ENCODE peak calls at places on chromosomes 5 and 9, in nine cellular contexts. F, W, K, X, G, H, Y, J and D are unnamed samples.

GRCh38 chr9:93635186-93636107 is 59.1 kb downstream of the PHF2 start:
- DNase-seq in F (no peak), W (no peak), K (no peak), X (no peak), G (no peak), H (peak), Y (no peak), J (no peak), D (no peak)

GRCh38 chr5:81852277-81853004 is 101.5 kb upstream of the SSBP2 start:
- DNase-seq in F (no peak), W (no peak), K (no peak), X (peak), G (peak), H (peak), Y (no peak), J (peak), D (no peak)

GRCh38 chr9:134899818-134900325 is 17.8 kb downstream of the FCN1 start:
- DNase-seq in F (no peak), W (no peak), K (no peak), X (no peak), G (no peak), H (peak), Y (no peak), J (no peak), D (no peak)

GRCh38 chr9:73074176-73074708 is 77.4 kb upstream of the ANXA1 start:
- DNase-seq in F (peak), W (peak), K (peak), X (no peak), G (no peak), H (no peak), Y (no peak), J (no peak), D (no peak)

GRCh38 chr5:11902304-11902703 is 1.9 kb downstream of the CTNND2 start:
- DNase-seq in F (no peak), W (no peak), K (no peak), X (no peak), G (no peak), H (no peak), Y (no peak), J (no peak), D (no peak)

GRCh38 chr9:119026120-119026519 is 343.1 kb downstream of the BRINP1 start:
- DNase-seq in F (no peak), W (no peak), K (no peak), X (no peak), G (no peak), H (no peak), Y (no peak), J (no peak), D (no peak)

GRCh38 chr9:116499986-116500871 is 186.9 kb upstream of the TRIM32 start:
- DNase-seq in F (peak), W (peak), K (peak), X (peak), G (no peak), H (no peak), Y (peak), J (peak), D (no peak)

GRCh38 chr5:1750469-1750868 is 49.2 kb downstream of the MRPL36 start:
- DNase-seq in F (no peak), W (no peak), K (no peak), X (no peak), G (no peak), H (no peak), Y (no peak), J (no peak), D (no peak)

GRCh38 chr5:151125421-151125820 is 32.2 kb downstream of the ANXA6 start:
- DNase-seq in F (no peak), W (no peak), K (no peak), X (no peak), G (peak), H (no peak), Y (no peak), J (no peak), D (no peak)

GRCh38 chr5:167576126-167576525 is 715.3 kb upstream of the WWC1 start:
- DNase-seq in F (no peak), W (no peak), K (no peak), X (no peak), G (no peak), H (no peak), Y (no peak), J (no peak), D (no peak)

GRCh38 chr9:86687788-86688187 is 259.5 kb downstream of the GAS1 start:
- DNase-seq in F (no peak), W (no peak), K (no peak), X (no peak), G (no peak), H (no peak), Y (no peak), J (no peak), D (no peak)

GRCh38 chr5:17069995-17070405 is 133.9 kb upstream of the MYO10 start:
- DNase-seq in F (no peak), W (no peak), K (peak), X (peak), G (no peak), H (peak), Y (no peak), J (no peak), D (no peak)

GRCh38 chr9:115262477-115262876 is 144.5 kb upstream of the TNC start:
- DNase-seq in F (peak), W (peak), K (peak), X (peak), G (no peak), H (peak), Y (peak), J (peak), D (no peak)

GRCh38 chr5:1205255-1206180 is 4.1 kb downstream of the SLC6A19 start:
- DNase-seq in F (no peak), W (no peak), K (no peak), X (no peak), G (no peak), H (no peak), Y (no peak), J (no peak), D (no peak)

GRCh38 chr9:134943411-134943810 is 25.7 kb upstream of the FCN1 start:
- DNase-seq in F (no peak), W (no peak), K (no peak), X (no peak), G (no peak), H (no peak), Y (no peak), J (no peak), D (no peak)

DNA sequence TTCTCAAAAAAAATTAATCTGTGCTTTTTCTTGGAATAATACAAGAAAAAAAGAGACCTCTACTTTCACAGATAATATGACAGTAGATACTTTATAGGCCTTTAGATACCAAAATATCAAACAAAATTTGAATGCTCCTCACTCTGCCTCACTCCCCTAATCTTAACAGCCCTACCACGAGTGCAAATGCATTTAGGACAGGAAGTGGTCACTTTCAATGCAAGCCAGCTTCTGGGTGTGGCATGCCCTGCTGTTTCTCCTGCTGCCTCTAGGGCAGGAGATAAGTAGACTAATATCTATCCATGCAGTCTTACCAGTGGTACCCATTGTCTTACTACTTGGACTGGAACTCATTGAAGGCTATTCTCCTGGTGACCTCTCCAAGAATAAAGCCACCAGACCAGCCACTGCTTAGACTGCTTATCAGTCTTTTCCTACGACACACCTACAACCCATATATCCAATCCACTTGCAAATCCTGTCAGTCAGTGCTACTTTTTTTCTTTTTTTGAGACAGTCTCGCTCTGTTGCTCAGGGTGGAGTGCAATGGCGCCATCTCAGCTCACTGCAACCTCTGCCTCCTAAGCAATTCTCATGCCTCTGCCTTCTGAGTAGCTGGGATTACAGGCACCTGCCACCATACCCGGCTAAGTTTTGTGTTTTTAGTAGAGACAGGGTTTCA is 23.0 kb downstream of the FRRS1L start:
- DNase-seq in F (no peak), W (peak), K (peak), X (peak), G (peak), H (no peak), Y (peak), J (no peak), D (no peak)
- TF ChIP-seq CTCF in F (peak), W (no peak), K (peak), X (peak), G (peak), H (no peak), Y (peak), J (peak), D (peak)

DNA sequence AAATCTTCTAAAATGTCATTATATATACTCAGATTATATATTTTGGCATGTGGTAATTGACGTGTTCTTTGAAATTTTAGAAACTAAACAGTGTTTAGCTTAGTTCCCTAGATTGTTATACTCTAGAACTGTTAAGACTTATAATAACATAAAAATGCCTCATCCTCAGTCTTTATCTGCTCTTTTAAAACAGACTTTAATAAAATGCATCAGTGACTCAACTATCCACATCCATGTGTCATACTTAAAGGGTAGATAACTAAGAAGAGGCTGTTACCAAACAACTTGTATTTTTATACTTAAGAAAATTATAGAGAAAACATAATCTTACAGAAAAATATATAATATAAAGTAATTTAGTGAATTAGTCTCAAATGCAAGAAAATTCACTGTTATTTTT is 15.2 kb downstream of the NFIL3 start:
- DNase-seq in F (no peak), W (no peak), K (no peak), X (no peak), G (no peak), H (no peak), Y (no peak), J (no peak), D (no peak)
- TF ChIP-seq CTCF in F (no peak), W (no peak), K (no peak), X (no peak), G (no peak), H (no peak), Y (no peak), J (no peak), D (no peak)

DNA sequence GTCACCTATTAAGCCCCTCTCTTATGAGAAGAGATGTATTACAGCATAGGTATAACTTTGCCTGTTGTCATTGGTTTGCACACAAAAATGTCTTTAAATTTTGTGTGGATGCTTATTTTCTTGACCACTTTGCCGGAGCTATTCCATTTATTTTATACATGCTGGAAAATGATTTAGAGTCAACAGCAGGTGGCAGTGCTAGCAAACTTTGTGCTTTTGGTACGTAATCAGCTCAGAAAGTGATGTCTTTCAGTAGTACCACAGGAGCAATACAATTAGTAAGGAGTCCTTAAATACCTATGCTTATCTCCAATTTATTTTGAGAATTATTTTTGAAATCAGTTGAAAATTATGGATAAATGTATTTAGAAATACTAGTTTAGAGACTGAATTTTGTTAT is 19.8 kb upstream of the NUDT12 start:
- DNase-seq in F (no peak), W (no peak), K (peak), X (peak), G (no peak), H (no peak), Y (peak), J (peak), D (no peak)
- TF ChIP-seq CTCF in F (peak), W (peak), K (peak), X (peak), G (peak), H (peak), Y (peak), J (peak), D (peak)

GRCh38 chr5:4643190-4643589 is 496.9 kb upstream of the ADAMTS16 start:
- DNase-seq in F (no peak), W (no peak), K (no peak), X (no peak), G (no peak), H (no peak), Y (no peak), J (no peak), D (no peak)

GRCh38 chr5:4639959-4640358 is 500.2 kb upstream of the ADAMTS16 start:
- DNase-seq in F (no peak), W (no peak), K (no peak), X (no peak), G (no peak), H (no peak), Y (no peak), J (no peak), D (no peak)

GRCh38 chr5:4643960-4644359 is 496.2 kb upstream of the ADAMTS16 start:
- DNase-seq in F (no peak), W (no peak), K (no peak), X (no peak), G (no peak), H (no peak), Y (no peak), J (no peak), D (no peak)

GRCh38 chr5:4642525-4642924 is 497.6 kb upstream of the ADAMTS16 start:
- DNase-seq in F (no peak), W (no peak), K (no peak), X (no peak), G (no peak), H (no peak), Y (no peak), J (no peak), D (no peak)

GRCh38 chr5:4640793-4641192 is 499.3 kb upstream of the ADAMTS16 start:
- DNase-seq in F (no peak), W (no peak), K (no peak), X (no peak), G (no peak), H (no peak), Y (peak), J (no peak), D (no peak)
- TF ChIP-seq CTCF in F (no peak), W (no peak), K (no peak), X (no peak), G (no peak), H (no peak), Y (no peak), J (no peak), D (peak)

GRCh38 chr9:131566158-131566557 is 20.8 kb downstream of the PRRT1B start:
- DNase-seq in F (no peak), W (no peak), K (no peak), X (no peak), G (no peak), H (no peak), Y (no peak), J (no peak), D (no peak)
- TF ChIP-seq CTCF in F (no peak), W (no peak), K (no peak), X (no peak), G (no peak), H (no peak), Y (no peak), J (no peak), D (no peak)

DNA sequence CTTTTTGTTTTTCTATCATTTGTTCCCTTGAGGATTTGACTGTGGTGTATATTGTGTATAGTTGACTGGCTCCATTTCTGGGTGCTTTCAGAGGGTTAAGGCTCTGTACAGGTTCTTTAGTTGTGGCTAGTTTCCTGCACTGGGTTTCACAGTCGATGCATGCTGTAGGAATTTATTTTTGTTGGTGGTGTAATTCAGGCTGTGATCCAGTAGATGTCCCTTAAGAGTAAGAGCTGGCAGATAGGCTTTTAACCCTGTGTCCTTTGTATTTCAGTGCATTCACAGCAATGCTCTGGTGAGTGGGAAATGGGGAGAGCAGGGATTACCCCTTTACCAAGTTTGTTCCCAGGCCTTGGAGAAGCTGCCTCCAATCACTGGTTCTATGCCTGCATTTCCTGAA is 112.9 kb downstream of the SPATA31D1 start:
- DNase-seq in F (no peak), W (no peak), K (peak), X (peak), G (no peak), H (no peak), Y (no peak), J (no peak), D (no peak)
- TF ChIP-seq CTCF in F (peak), W (no peak), K (peak), X (peak), G (no peak), H (no peak), Y (no peak), J (peak), D (peak)

GRCh38 chr5:135729582-135729879 is 104.9 kb upstream of the SLC25A48 start:
- DNase-seq in F (no peak), W (no peak), K (peak), X (no peak), G (no peak), H (no peak), Y (peak), J (no peak), D (no peak)
- TF ChIP-seq CTCF in F (peak), W (peak), K (peak), X (peak), G (no peak), H (peak), Y (peak), J (peak), D (peak)

DNA sequence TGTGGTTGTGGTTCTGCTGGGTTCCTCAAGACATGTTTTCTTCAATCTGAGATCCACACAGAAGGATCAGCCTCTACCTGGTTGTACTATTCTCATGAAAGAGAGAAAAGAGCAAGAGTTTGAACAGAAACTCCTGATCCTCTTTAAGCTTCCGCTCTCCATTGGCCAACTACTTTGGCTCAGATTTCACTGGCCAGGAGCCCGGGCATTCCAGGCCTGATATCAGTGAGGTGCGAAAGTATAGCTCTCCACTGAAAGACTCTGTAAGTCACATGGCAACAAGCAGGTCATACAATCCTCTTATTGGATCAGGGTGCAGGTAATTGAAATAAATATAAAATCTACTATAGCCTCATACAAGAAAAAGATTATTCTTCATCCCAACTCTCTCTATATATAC is 920.5 kb downstream of the TLE4 start:
- DNase-seq in F (no peak), W (no peak), K (peak), X (no peak), G (no peak), H (no peak), Y (peak), J (no peak), D (no peak)
- TF ChIP-seq CTCF in F (no peak), W (no peak), K (no peak), X (no peak), G (no peak), H (no peak), Y (no peak), J (no peak), D (no peak)